ENCODE peak calls at places on chromosomes 5 and 9, in ten cellular contexts. R is tibial nerve; D is kidney epithelial cell; K is upper lobe of right lung; E is activated CD4-positive, CD25-positive, alpha-beta regulatory T cell treated with anti-CD3 and anti-CD28 coated beads, Interleukin-2, amount 50 U/mL, for 72 hours; U is putamen; F is Ammon's horn; P is HCEC 1CT; N is GM06990; M is IMR-90. I is an unnamed sample.
A peak's percentile ranks its signal among the peaks of the same experiment; 100 is the strongest.

GRCh38 chr9:124886866-124887492 is 25.0 kb downstream of the ARPC5L start:
- DNase-seq in R (no peak), D (no peak), K (no peak), E (no peak), U (no peak), F (no peak), P (no peak), N (no peak), M (no peak), I (no peak)

GRCh38 chr9:18748106-18748719 is 274.3 kb downstream of the ADAMTSL1 start:
- DNase-seq in R (no peak), D (no peak), K (no peak), E (no peak), U (no peak), F (no peak), P (peak; percentile 6), N (no peak), M (peak; percentile 68), I (no peak)

GRCh38 chr5:141637266-141637692 is 482 bp downstream of the RELL2 start:
- DNase-seq in R (no peak), D (no peak), K (peak; percentile 75), E (peak; percentile 74), U (no peak), F (no peak), P (no peak), N (peak; percentile 74), M (no peak), I (no peak)

GRCh38 chr9:109901191-109901590 is 121.2 kb downstream of the PALM2AKAP2 start:
- DNase-seq in R (no peak), D (no peak), K (no peak), E (no peak), U (no peak), F (no peak), P (no peak), N (no peak), M (peak; percentile 74), I (no peak)

GRCh38 chr5:36915653-36916052 is 39.1 kb downstream of the NIPBL start:
- DNase-seq in R (no peak), D (no peak), K (no peak), E (no peak), U (no peak), F (no peak), P (no peak), N (no peak), M (peak; percentile 35), I (no peak)

GRCh38 chr5:179290681-179291540 is 54.4 kb downstream of the ADAMTS2 start:
- DNase-seq in R (no peak), D (no peak), K (peak; percentile 65), E (no peak), U (no peak), F (no peak), P (no peak), N (no peak), M (no peak), I (no peak)

GRCh38 chr5:135094339-135095051 is 60.5 kb upstream of the PITX1 start:
- DNase-seq in R (no peak), D (no peak), K (no peak), E (no peak), U (no peak), F (no peak), P (no peak), N (no peak), M (no peak), I (no peak)

GRCh38 chr5:79133657-79134451 is 22.2 kb downstream of the BHMT start:
- DNase-seq in R (peak; percentile 84), D (peak; percentile 56), K (no peak), E (peak; percentile 65), U (peak; percentile 70), F (peak; percentile 75), P (peak; percentile 79), N (no peak), M (peak; percentile 88), I (peak; percentile 93)